ENCODE peak calls at places on chromosomes 3 and 15, in four cellular contexts. H, V, A and P are unnamed samples.

GRCh38 chr15:96559087-96559486 is 228.6 kb downstream of the NR2F2 start:
- DNase-seq in H (no peak), V (no peak), A (no peak), P (no peak)

GRCh38 chr3:146503459-146504202 is 34.3 kb upstream of the PLSCR2 start:
- DNase-seq in H (no peak), V (no peak), A (no peak), P (peak)

GRCh38 chr15:94098877-94099606 is 132.3 kb upstream of the MCTP2 start:
- DNase-seq in H (no peak), V (no peak), A (no peak), P (no peak)

GRCh38 chr3:160857476-160857875 is 101.4 kb downstream of the PPM1L start:
- DNase-seq in H (no peak), V (no peak), A (no peak), P (no peak)

GRCh38 chr3:195549931-195550519 is 6.9 kb upstream of the PPP1R2 start:
- DNase-seq in H (no peak), V (no peak), A (no peak), P (peak)

GRCh38 chr3:55879901-55880331 is 392.8 kb upstream of the WNT5A start:
- DNase-seq in H (no peak), V (no peak), A (no peak), P (no peak)

GRCh38 chr3:144112036-144112435 is 140.4 kb downstream of the DIPK2A start:
- DNase-seq in H (no peak), V (no peak), A (no peak), P (no peak)

GRCh38 chr3:10370429-10370828 is 49.5 kb upstream of the SEC13 start:
- DNase-seq in H (no peak), V (peak), A (peak), P (no peak)

GRCh38 chr3:175073209-175073905 is 214.2 kb downstream of the NAALADL2 start:
- DNase-seq in H (no peak), V (no peak), A (no peak), P (no peak)

GRCh38 chr15:39747326-39747725 is 35.3 kb downstream of the FSIP1 start:
- DNase-seq in H (no peak), V (no peak), A (no peak), P (no peak)

GRCh38 chr3:41200669-41201021 is 1.3 kb downstream of the CTNNB1 start:
- DNase-seq in H (no peak), V (no peak), A (no peak), P (no peak)

GRCh38 chr3:31893174-31893573 is 87.9 kb downstream of the OSBPL10 start:
- DNase-seq in H (no peak), V (no peak), A (no peak), P (no peak)

GRCh38 chr3:69200384-69201068 is 78.1 kb upstream of the LMOD3 start:
- DNase-seq in H (no peak), V (no peak), A (no peak), P (no peak)

GRCh38 chr3:177753498-177754155 is 556.3 kb upstream of the TBL1XR1 start:
- DNase-seq in H (no peak), V (no peak), A (peak), P (no peak)

GRCh38 chr3:135905058-135905724 is 60.3 kb upstream of the PPP2R3A start:
- DNase-seq in H (no peak), V (no peak), A (no peak), P (no peak)

DNA sequence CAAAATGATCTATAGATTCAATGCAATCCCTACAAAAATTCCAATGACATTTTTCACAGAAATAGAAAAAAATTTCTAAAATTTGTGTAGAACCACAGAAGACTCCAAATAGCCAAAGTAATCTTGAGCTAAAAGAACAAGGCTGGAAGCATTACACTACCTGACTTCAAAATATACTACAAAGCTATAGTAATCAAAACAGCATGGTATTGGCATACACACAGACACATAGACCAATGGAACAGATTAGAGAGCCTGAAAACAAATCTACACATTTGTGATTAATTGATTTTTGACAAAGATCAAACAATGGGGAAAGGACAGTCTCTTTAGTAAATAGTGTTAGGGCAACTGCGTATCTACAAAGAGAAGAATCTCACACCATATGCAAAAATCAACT is 45.3 kb upstream of the RYK start:
- DNase-seq in H (no peak), V (no peak), A (no peak), P (no peak)
- TF ChIP-seq USF1 in H (no peak), V (no peak), A (no peak), P (no peak)

GRCh38 chr3:156600834-156601233 is 45.9 kb upstream of the SSR3 start:
- DNase-seq in H (no peak), V (no peak), A (no peak), P (no peak)

GRCh38 chr3:156601497-156601896 is 46.6 kb upstream of the SSR3 start:
- DNase-seq in H (no peak), V (no peak), A (no peak), P (no peak)

GRCh38 chr3:156603379-156604017 is 48.6 kb upstream of the SSR3 start:
- DNase-seq in H (no peak), V (no peak), A (no peak), P (no peak)

GRCh38 chr3:156604064-156604641 is 49.2 kb upstream of the SSR3 start:
- DNase-seq in H (no peak), V (no peak), A (no peak), P (no peak)

DNA sequence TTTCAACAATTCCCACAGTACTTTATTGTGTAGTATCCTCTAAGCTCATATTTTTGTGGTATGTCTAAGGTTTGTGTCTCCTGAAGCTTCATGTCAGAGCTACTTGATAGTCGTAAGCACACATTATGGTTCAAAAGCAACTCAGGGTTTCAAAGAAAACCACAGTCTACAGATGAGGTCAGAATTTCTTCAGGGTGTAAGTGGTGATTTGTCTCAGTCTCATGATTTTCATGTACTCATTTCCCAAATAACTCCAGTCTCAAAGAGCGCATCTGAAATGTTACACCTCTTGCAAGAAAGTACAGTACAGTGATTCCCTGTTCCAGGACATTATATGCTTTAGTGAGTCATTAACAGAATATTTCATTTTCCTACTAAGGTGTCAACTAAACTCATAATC is 47.5 kb upstream of the SSR3 start:
- DNase-seq in H (no peak), V (no peak), A (no peak), P (peak)
- TF ChIP-seq USF1 in H (no peak), V (no peak), A (no peak), P (no peak)

DNA sequence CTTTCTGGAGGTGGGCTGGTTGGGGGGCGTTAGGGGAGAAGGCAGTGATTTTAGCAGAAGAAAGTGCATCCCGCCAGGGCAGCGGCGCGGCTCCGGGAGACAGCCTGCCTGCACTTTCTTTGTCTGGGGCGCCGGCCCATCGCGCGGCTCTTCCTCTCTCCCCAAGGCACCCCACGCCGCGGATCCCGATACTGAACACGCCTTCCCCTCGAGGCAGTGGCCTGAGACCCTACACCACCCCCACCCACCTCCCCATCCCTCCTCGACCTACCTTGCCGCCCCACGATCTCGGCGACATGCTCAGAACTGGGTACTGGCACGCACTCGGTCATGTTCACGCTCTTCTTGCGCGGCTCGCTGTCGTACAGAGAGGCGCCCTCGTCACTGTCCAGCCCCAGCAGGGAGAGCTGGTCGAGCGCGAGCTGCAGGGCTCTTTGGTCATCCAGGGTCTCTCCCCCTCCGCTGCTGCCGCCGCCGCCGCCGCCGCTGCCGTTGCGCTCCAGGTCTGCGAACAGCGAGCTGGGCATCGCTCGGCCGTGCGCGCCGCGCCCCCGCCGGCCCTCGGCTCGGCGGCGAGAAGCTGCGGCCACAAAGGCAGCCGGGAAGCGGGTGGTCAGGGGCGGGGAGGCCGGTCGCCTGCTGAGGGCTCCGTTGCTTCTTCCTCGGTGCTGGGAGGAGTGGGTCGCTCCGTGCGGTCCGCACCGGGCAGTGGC is 483 bp downstream of the MEX3B start:
- DNase-seq in H (peak), V (no peak), A (peak), P (no peak)
- TF ChIP-seq USF1 in H (no peak), V (no peak), A (no peak), P (no peak)

GRCh38 chr3:5120446-5120845 is 1.6 kb upstream of the ARL8B start:
- DNase-seq in H (no peak), V (no peak), A (no peak), P (no peak)

GRCh38 chr3:5122030-5122740 is at the start of gene ARL8B:
- DNase-seq in H (peak), V (peak), A (peak), P (no peak)

GRCh38 chr3:5122741-5123706 is 932 bp downstream of the ARL8B start:
- DNase-seq in H (peak), V (no peak), A (peak), P (no peak)

GRCh38 chr3:5126586-5126985 is 4.5 kb downstream of the ARL8B start:
- DNase-seq in H (no peak), V (no peak), A (no peak), P (no peak)

GRCh38 chr3:5123937-5124336 is 1.8 kb downstream of the ARL8B start:
- DNase-seq in H (no peak), V (no peak), A (no peak), P (no peak)
- TF ChIP-seq USF1 in H (no peak), V (no peak), A (no peak), P (no peak)

GRCh38 chr15:74789741-74790079 is 7.8 kb downstream of the CSK start:
- DNase-seq in H (no peak), V (no peak), A (no peak), P (no peak)
- TF ChIP-seq USF1 in H (no peak), V (no peak), A (no peak), P (no peak)

GRCh38 chr15:57149196-57149595 is 227.1 kb upstream of the CGNL1 start:
- DNase-seq in H (no peak), V (no peak), A (no peak), P (no peak)
- TF ChIP-seq USF1 in H (no peak), V (no peak), A (no peak), P (no peak)

GRCh38 chr3:105559856-105560255 is 193.1 kb downstream of the ALCAM start:
- DNase-seq in H (no peak), V (no peak), A (no peak), P (no peak)
- TF ChIP-seq USF1 in H (no peak), V (no peak), A (no peak), P (no peak)